ENCODE peak calls at places on chromosomes 16 and 17, in five cellular contexts. Z is HCT116, B is lower leg skin, R is upper lobe of right lung, Y is HL-60. X is an unnamed sample.

GRCh38 chr17:46009681-46010596 is 10.9 kb downstream of the STH start:
- DNase-seq in Z (no peak), B (no peak), R (no peak), Y (peak; percentile 23), X (peak; percentile 76)

GRCh38 chr17:19714542-19715411 is 1.6 kb downstream of the SLC47A2 start:
- DNase-seq in Z (no peak), B (peak; percentile 82), R (no peak), Y (no peak), X (no peak)

GRCh38 chr16:28210979-28211505 is 723 bp downstream of the XPO6 start:
- DNase-seq in Z (no peak), B (peak; percentile 93), R (peak; percentile 86), Y (peak; percentile 61), X (peak; percentile 57)

GRCh38 chr17:9115446-9116265 is 94.3 kb downstream of the NTN1 start:
- DNase-seq in Z (no peak), B (peak; percentile 92), R (peak; percentile 64), Y (no peak), X (peak; percentile 38)

GRCh38 chr17:78583091-78583490 is 5.9 kb upstream of the DNAH17 start:
- DNase-seq in Z (peak; percentile 44), B (no peak), R (no peak), Y (no peak), X (no peak)

GRCh38 chr17:42405076-42405475 is 16.8 kb upstream of the STAT3 start:
- DNase-seq in Z (no peak), B (no peak), R (no peak), Y (no peak), X (no peak)

GRCh38 chr17:80939151-80940145 is 52.2 kb upstream of the CHMP6 start:
- DNase-seq in Z (no peak), B (no peak), R (peak; percentile 29), Y (no peak), X (no peak)

GRCh38 chr16:77250395-77250794 is 51.2 kb downstream of the SYCE1L start:
- DNase-seq in Z (no peak), B (no peak), R (no peak), Y (no peak), X (peak; percentile 88)

GRCh38 chr16:88772871-88773811 is 11.9 kb downstream of the PIEZO1 start:
- DNase-seq in Z (no peak), B (no peak), R (no peak), Y (no peak), X (peak; percentile 86)

GRCh38 chr17:45098869-45099616 is 33.3 kb downstream of the PLCD3 start:
- DNase-seq in Z (peak; percentile 51), B (peak; percentile 98), R (peak; percentile 90), Y (peak; percentile 87), X (peak; percentile 87)

GRCh38 chr16:3007059-3007956 is 5.4 kb upstream of the CLDN9 start:
- DNase-seq in Z (no peak), B (no peak), R (no peak), Y (peak; percentile 84), X (no peak)

GRCh38 chr17:44137891-44138709 is 3.6 kb upstream of the HROB start:
- DNase-seq in Z (peak; percentile 95), B (peak; percentile 97), R (peak; percentile 85), Y (no peak), X (peak; percentile 98)

GRCh38 chr17:10729334-10730193 is at the start of gene TMEM220:
- DNase-seq in Z (no peak), B (peak; percentile 98), R (peak; percentile 92), Y (no peak), X (peak; percentile 72)

GRCh38 chr17:17063546-17064122 is 21.4 kb downstream of the MPRIP start:
- DNase-seq in Z (no peak), B (peak; percentile 91), R (peak; percentile 88), Y (peak; percentile 52), X (no peak)

GRCh38 chr17:40326014-40326831 is 17.2 kb downstream of the RARA start:
- DNase-seq in Z (no peak), B (no peak), R (no peak), Y (peak; percentile 59), X (no peak)

GRCh38 chr17:9018731-9019130 is 2.6 kb upstream of the NTN1 start:
- DNase-seq in Z (no peak), B (peak; percentile 63), R (no peak), Y (no peak), X (no peak)

GRCh38 chr16:75402821-75403475 is 30.4 kb downstream of the CFDP1 start:
- DNase-seq in Z (peak; percentile 10), B (no peak), R (no peak), Y (no peak), X (peak; percentile 73)

GRCh38 chr16:22688463-22688862 is 125.5 kb upstream of the HS3ST2 start:
- DNase-seq in Z (no peak), B (no peak), R (no peak), Y (no peak), X (no peak)

GRCh38 chr17:48728232-48729231 is at the start of gene HOXB13:
- DNase-seq in Z (peak; percentile 75), B (no peak), R (no peak), Y (no peak), X (peak; percentile 27)

GRCh38 chr17:68290268-68290954 is 516 bp downstream of the SLC16A6 start:
- DNase-seq in Z (no peak), B (peak; percentile 87), R (peak; percentile 77), Y (peak; percentile 71), X (no peak)

GRCh38 chr17:9499041-9499440 is 76.6 kb downstream of the STX8 start:
- DNase-seq in Z (no peak), B (no peak), R (no peak), Y (no peak), X (no peak)

GRCh38 chr16:19888834-19889233 is 4.2 kb upstream of the GPRC5B start:
- DNase-seq in Z (no peak), B (no peak), R (no peak), Y (no peak), X (no peak)

GRCh38 chr17:41710472-41711090 is 1.6 kb upstream of the GAST start:
- DNase-seq in Z (no peak), B (no peak), R (no peak), Y (no peak), X (peak; percentile 74)

GRCh38 chr17:61254894-61255293 is 144.7 kb upstream of the TBX2 start:
- DNase-seq in Z (no peak), B (no peak), R (no peak), Y (no peak), X (peak; percentile 18)

GRCh38 chr16:2082983-2083364 is 35.2 kb downstream of the TSC2 start:
- DNase-seq in Z (no peak), B (no peak), R (no peak), Y (no peak), X (no peak)

GRCh38 chr17:81483085-81483861 is 29.3 kb downstream of the ACTG1 start:
- DNase-seq in Z (no peak), B (no peak), R (no peak), Y (peak; percentile 53), X (no peak)

GRCh38 chr16:70331588-70332358 is 14.9 kb upstream of the DDX19A start:
- DNase-seq in Z (no peak), B (no peak), R (no peak), Y (no peak), X (peak; percentile 15)

GRCh38 chr17:48604770-48605329 is at the start of gene HOXB6:
- DNase-seq in Z (no peak), B (no peak), R (no peak), Y (no peak), X (no peak)

GRCh38 chr17:62637809-62638208 is 10.3 kb downstream of the MRC2 start:
- DNase-seq in Z (peak; percentile 22), B (no peak), R (peak; percentile 44), Y (no peak), X (no peak)

GRCh38 chr17:17180141-17180603 is 26.0 kb downstream of the PLD6 start:
- DNase-seq in Z (no peak), B (peak; percentile 89), R (no peak), Y (no peak), X (no peak)

DNA sequence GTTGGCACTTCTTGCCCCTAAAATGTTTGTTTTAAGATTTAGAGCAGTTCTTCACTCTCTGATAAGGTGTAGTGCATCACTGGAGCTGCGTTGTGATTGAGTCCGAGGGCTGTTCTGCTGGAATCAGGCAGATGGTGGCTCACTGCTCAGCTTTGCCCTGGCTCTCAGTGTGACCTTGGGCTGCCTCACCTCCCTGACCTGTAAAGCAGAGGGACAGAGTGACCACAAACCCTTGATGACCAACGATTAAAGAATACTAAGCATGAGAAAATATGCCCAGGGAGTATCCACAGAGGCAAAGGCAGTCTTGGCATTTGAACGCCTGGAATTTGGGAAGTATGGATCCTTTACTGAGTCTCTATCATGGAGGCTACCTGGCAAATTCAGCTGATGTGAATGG is 18.1 kb downstream of the CMIP start:
- DNase-seq in Z (no peak), B (no peak), R (no peak), Y (no peak), X (no peak)
- TF ChIP-seq CTCF in Z (no peak), B (no peak), R (no peak), Y (no peak), X (no peak)

DNA sequence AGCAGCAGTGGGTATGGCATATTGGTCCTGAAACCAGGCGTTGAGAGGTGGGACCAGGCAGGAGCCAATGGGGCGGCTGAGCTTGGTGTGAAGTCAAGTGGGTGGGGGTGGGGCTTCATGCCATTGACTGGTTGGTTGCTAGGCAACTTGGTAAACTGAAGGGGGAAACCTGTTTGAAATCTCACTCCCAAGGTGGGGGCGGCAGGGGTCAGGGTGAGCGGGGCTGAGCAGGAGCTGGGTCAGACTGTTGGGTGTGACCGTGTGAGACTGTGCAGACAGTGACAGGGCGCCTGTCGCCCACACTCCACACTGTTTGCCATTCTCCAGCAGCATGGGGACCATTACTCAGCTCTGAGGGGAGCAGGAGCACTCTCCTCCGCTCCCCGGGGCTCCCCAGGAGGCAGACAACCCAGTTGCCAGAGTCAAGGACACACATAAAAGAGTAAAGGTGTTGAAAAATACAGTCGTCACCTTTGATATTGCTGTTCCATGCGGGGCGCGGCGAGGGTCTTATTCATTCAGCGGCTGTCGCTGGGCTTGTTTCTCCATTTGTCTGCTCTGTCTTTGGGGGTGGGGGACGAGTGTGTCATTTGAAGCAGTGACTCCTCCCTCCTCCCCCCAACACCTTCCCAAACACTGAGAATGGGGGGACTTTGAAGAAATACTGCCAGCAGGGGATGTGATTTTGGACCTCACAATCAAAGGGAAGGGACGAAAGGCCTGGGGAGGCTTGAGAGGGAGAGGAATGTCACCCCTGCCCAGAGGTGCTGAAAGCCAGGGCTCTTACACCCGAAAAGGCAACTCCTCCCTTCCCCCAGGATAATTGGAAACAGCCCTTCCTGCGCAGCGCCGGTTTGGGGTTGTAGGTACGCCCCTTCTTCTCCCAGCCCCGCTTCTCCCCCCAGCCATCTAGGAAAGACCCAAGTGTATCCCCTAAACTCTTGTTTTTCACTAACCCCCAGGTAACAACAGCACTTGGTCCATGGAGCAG is 1.1 kb upstream of the EFNB3 start:
- DNase-seq in Z (no peak), B (no peak), R (no peak), Y (no peak), X (peak; percentile 31)
- H3K4me3 ChIP-seq in Z (no peak overlapping the region), B (no peak overlapping the region), R (no peak overlapping the region), Y (no peak overlapping the region), X (peak overlapping the region; percentile 66)

GRCh38 chr17:18314059-18314730 is 599 bp downstream of the TOP3A start:
- DNase-seq in Z (no peak), B (no peak), R (no peak), Y (no peak), X (peak; percentile 27)
- TF ChIP-seq CTCF in Z (no peak), B (no peak), R (no peak), Y (no peak), X (no peak)

DNA sequence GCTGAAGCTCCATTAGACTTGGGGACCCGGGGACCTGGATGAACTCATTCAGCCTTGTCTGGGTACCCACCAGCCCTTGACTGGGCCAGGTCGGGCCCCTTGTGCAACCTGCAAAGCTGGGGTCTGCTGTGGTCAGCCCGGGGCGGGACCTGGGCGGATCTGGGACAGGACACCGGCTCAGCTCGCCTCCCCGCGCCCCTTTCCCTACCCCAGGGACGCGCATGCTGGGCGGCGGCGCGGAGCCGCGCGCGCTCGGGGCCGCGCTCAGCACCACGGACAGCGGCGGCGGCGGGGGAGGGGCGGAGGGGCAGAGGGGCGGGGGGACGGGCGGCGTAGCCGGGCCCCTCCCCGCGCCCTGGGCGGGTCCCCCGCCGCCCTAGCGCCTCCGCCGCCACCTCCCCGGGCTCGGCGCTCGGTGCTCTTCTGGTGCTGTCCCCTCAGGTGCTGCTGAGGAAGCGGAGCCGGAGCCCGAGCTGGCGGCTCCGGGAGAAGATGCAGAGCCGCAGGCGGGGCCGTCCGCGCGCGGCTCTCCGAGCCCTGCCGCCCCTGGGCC is 7.4 kb downstream of the ACD start:
- DNase-seq in Z (peak; percentile 26), B (no peak), R (no peak), Y (no peak), X (no peak)
- H3K4me3 ChIP-seq in Z (peak overlapping the region; percentile 90), B (no peak overlapping the region), R (peak overlapping the region; percentile 26), Y (no peak overlapping the region), X (peak overlapping the region; percentile 66)